ENCODE peak calls at places on chromosomes 1 and 21, in six cellular contexts. K is Karpas-422, X is transverse colon, N is mesenchymal stem cell, H is thoracic aorta, Y is heart left ventricle. F is an unnamed sample. For H3K4me1, the result is how much of the 10 kb centered on the place peaks cover.

GRCh38 chr1:29460211-29460610 is 223.9 kb downstream of the PTPRU start:
- DNase-seq in H (no peak), N (no peak), K (no peak), X (no peak), Y (no peak), F (peak)

GRCh38 chr21:29075706-29076447 is 2.4 kb upstream of the CCT8 start:
- DNase-seq in X (no peak), Y (no peak), H (no peak), K (peak), N (no peak), F (no peak)

GRCh38 chr1:186899977-186900376 is 71.2 kb downstream of the PLA2G4A start:
- DNase-seq in K (no peak), X (no peak), N (no peak), Y (peak), H (no peak), F (no peak)

GRCh38 chr1:68723791-68724190 is 226.9 kb upstream of the DEPDC1 start:
- DNase-seq in H (no peak), Y (no peak), N (no peak), X (no peak), K (no peak), F (no peak)

GRCh38 chr21:35925497-35925896 is 134.8 kb downstream of the SETD4 start:
- DNase-seq in H (no peak), Y (no peak), N (peak), X (no peak), K (no peak), F (no peak)

GRCh38 chr1:199123615-199124014 is 484.8 kb downstream of the PTPRC start:
- DNase-seq in Y (no peak), H (no peak), N (peak), K (no peak), X (no peak), F (no peak)

GRCh38 chr1:165173409-165173808 is 183.1 kb downstream of the LMX1A start:
- DNase-seq in X (no peak), H (no peak), K (no peak), Y (no peak), N (no peak), F (no peak)

GRCh38 chr1:29551123-29551522 is 314.8 kb downstream of the PTPRU start:
- DNase-seq in N (no peak), Y (no peak), H (no peak), X (no peak), K (no peak), F (peak)

GRCh38 chr1:192700834-192701271 is 64.9 kb downstream of the RGS13 start:
- DNase-seq in N (peak), H (no peak), X (no peak), Y (no peak), K (no peak), F (no peak)

GRCh38 chr1:168488153-168488552 is 55.6 kb downstream of the XCL2 start:
- DNase-seq in N (no peak), X (no peak), Y (no peak), K (no peak), H (no peak), F (peak)

GRCh38 chr1:214918745-214919144 is 163.8 kb upstream of the KCNK2 start:
- DNase-seq in N (no peak), X (no peak), K (no peak), H (no peak), Y (no peak), F (no peak)

GRCh38 chr1:183097438-183098051 is 74.3 kb downstream of the LAMC1 start:
- DNase-seq in H (no peak), Y (no peak), X (no peak), N (peak), K (peak), F (no peak)

GRCh38 chr1:204359474-204360255 is at the start of gene PLEKHA6:
- DNase-seq in Y (peak), X (no peak), K (peak), N (peak), H (no peak), F (no peak)

GRCh38 chr1:187476671-187477070 is 647.9 kb downstream of the PLA2G4A start:
- DNase-seq in Y (no peak), K (peak), X (no peak), N (peak), H (no peak), F (no peak)

GRCh38 chr1:208497866-208498541 is 253.8 kb upstream of the PLXNA2 start:
- DNase-seq in K (no peak), Y (no peak), H (no peak), N (peak), X (no peak), F (no peak)

GRCh38 chr1:7940745-7941436 is at the start of gene TNFRSF9:
- DNase-seq in H (no peak), X (no peak), Y (peak), K (no peak), N (peak), F (no peak)

GRCh38 chr1:31315902-31316301 is 19.1 kb downstream of the ZCCHC17 start:
- DNase-seq in K (no peak), N (no peak), Y (no peak), H (no peak), X (no peak), F (no peak)
- H3K27ac ChIP-seq in K (no peak), N (no peak), Y (no peak), H (no peak), X (no peak), F (no peak)

GRCh38 chr1:54345116-54345515 is 61.1 kb downstream of the SSBP3 start:
- DNase-seq in N (no peak), K (no peak), H (no peak), X (no peak), Y (no peak), F (no peak)
- H3K4me1 ChIP-seq in N (under half), K (under half), H (under half), X (under half), Y (under half), F (under half)

GRCh38 chr1:9397047-9397446 is 104.4 kb downstream of the SPSB1 start:
- DNase-seq in Y (no peak), X (no peak), H (no peak), K (no peak), N (no peak), F (no peak)

GRCh38 chr1:9401080-9401453 is 108.4 kb downstream of the SPSB1 start:
- DNase-seq in N (no peak), H (no peak), K (no peak), X (no peak), Y (no peak), F (no peak)

GRCh38 chr1:9400425-9401079 is 107.9 kb downstream of the SPSB1 start:
- DNase-seq in H (no peak), N (peak), Y (no peak), K (no peak), X (no peak), F (no peak)

GRCh38 chr1:9399510-9400424 is 107.1 kb downstream of the SPSB1 start:
- DNase-seq in X (no peak), N (peak), K (no peak), H (no peak), Y (peak), F (peak)

GRCh38 chr1:9397984-9398526 is 105.4 kb downstream of the SPSB1 start:
- DNase-seq in K (no peak), N (peak), H (no peak), Y (no peak), X (no peak), F (no peak)
- H3K4me3 ChIP-seq in K (no peak), N (no peak), H (no peak), Y (no peak), X (no peak), F (no peak)

GRCh38 chr21:34812510-34813265 is 143.9 kb downstream of the CLIC6 start:
- DNase-seq in Y (no peak), K (no peak), X (no peak), H (no peak), N (peak), F (no peak)

GRCh38 chr21:34811368-34811767 is 142.6 kb downstream of the CLIC6 start:
- DNase-seq in H (no peak), N (no peak), K (no peak), Y (no peak), X (no peak), F (no peak)

GRCh38 chr21:34815831-34816700 is 147.3 kb downstream of the CLIC6 start:
- DNase-seq in N (no peak), K (no peak), X (no peak), H (no peak), Y (no peak), F (no peak)

GRCh38 chr21:34813266-34813886 is 144.6 kb downstream of the CLIC6 start:
- DNase-seq in K (no peak), H (no peak), Y (no peak), N (peak), X (no peak), F (no peak)

GRCh38 chr21:34814529-34814951 is 145.7 kb downstream of the CLIC6 start:
- DNase-seq in X (no peak), H (no peak), K (no peak), Y (no peak), N (no peak), F (no peak)
- H3K27ac ChIP-seq in X (no peak), H (no peak), K (no peak), Y (no peak), N (no peak), F (no peak)

DNA sequence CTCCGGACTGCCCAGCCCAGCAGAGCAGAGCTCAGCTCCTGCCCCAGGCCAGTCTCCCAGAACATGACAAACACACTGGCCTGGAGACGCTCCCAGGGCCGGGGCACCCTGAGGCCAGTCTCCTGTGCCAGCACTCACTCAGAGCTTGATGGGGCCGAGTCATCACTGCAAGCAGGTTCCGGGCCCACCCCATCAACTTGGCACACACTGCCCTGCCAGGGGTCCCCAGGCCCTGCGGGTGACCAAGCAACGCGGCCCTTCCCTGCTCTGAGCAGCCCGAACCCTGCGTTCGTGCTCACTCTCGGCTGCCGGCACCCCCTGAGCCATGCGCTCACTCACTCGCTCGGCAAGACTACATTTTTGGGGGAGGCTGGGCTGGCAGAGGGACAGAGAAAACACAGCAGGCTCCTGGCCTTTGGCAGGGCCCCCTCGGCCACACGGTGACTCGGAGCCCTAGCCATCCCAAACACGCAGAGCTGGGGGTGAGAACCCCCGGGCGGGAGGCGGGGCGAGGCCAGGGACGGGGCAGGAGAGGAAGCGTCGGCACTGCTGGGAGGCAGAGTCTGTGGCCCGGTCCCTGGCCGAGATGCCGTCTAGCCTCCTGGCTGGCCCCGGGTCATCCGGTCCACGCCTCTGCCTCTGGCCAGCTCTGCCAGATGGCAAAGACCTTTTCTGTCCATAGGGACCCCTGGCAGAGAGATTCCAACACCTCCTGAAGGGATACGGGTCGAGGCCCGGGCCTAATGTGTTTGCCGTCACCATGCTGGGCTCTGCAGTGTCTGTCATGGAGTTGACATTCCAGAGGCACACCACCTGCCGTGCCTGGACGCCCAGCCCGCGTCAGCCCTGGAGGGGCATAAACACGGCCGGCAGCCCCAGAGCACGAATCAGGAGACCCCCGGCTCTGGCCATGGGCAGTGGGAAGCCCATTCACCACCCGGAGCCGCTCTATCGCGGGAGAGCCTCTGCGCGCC is 67.9 kb downstream of the MEGF6 start:
- DNase-seq in Y (no peak), H (peak), K (no peak), N (peak), X (peak), F (peak)
- H3K4me1 ChIP-seq in Y (under half), H (half or more), K (under half), N (half or more), X (under half), F (under half)

GRCh38 chr1:227280836-227281235 is 37.5 kb downstream of the CDC42BPA start:
- DNase-seq in K (no peak), Y (no peak), N (no peak), H (no peak), X (no peak), F (no peak)
- H3K4me3 ChIP-seq in K (no peak), Y (no peak), N (no peak), H (no peak), X (no peak), F (no peak)

F was measured in tibial artery.